ENCODE peak calls at places on chromosomes 4 and X, in five cellular contexts. A is GM04504, P is NCI-H1092 treated with DMSO at 0.1 percent for 48 hours, T is LoVo, K is T-helper 17 cell. N is an unnamed sample.

GRCh38 chr4:173990879-173991231 is 292.6 kb downstream of the FBXO8 start:
- DNase-seq in P (no peak), T (no peak), A (no peak), K (no peak), N (no peak)

GRCh38 chr4:98519268-98519993 is 139.0 kb downstream of the TSPAN5 start:
- DNase-seq in K (no peak), A (no peak), P (no peak), T (no peak), N (no peak)

GRCh38 chrX:40156472-40157227 is 58.9 kb upstream of the BCOR start:
- DNase-seq in T (no peak), K (no peak), A (no peak), P (no peak), N (no peak)

GRCh38 chrX:47502591-47503222 is 19.7 kb upstream of the ZNF41 start:
- DNase-seq in A (no peak), K (no peak), T (no peak), P (no peak), N (no peak)

GRCh38 chr4:38275331-38275821 is 315.2 kb downstream of the PTTG2 start:
- DNase-seq in P (no peak), K (no peak), T (peak; percentile 78), A (no peak), N (no peak)

GRCh38 chr4:87657525-87657924 is 7.4 kb downstream of the DMP1 start:
- DNase-seq in A (no peak), T (peak; percentile 72), P (no peak), K (no peak), N (peak; percentile 78)

GRCh38 chrX:118347131-118347530 is 1.2 kb downstream of the WDR44 start:
- DNase-seq in A (no peak), K (no peak), T (peak; percentile 2), P (no peak), N (peak; percentile 29)

GRCh38 chr4:60611762-60612496 is 588.2 kb upstream of the ADGRL3 start:
- DNase-seq in K (no peak), P (no peak), A (no peak), T (peak; percentile 1), N (no peak)

GRCh38 chr4:34193451-34194154 is 2050.7 kb downstream of the ARAP2 start:
- DNase-seq in A (no peak), P (no peak), K (no peak), T (no peak), N (no peak)

GRCh38 chrX:150763810-150764209 is 70.6 kb downstream of the MTMR1 start:
- DNase-seq in K (no peak), P (no peak), T (no peak), A (no peak), N (no peak)

GRCh38 chr4:89712141-89712540 is 124.8 kb downstream of the SNCA start:
- DNase-seq in P (no peak), K (no peak), T (no peak), A (peak; percentile 25), N (no peak)

GRCh38 chrX:123173833-123174232 is 10.2 kb upstream of the GRIA3 start:
- DNase-seq in K (no peak), P (no peak), T (no peak), A (no peak), N (peak; percentile 17)

GRCh38 chrX:48648299-48648698 is 35.3 kb upstream of the WAS start:
- DNase-seq in A (peak; percentile 28), K (no peak), T (no peak), P (peak; percentile 35), N (peak; percentile 29)

GRCh38 chrX:103624111-103624510 is 4.7 kb upstream of the TCEAL1 start:
- DNase-seq in A (no peak), P (no peak), T (no peak), K (no peak), N (no peak)

GRCh38 chr4:109441858-109442480 is 8.4 kb downstream of the SEC24B start:
- DNase-seq in P (no peak), K (no peak), T (no peak), A (no peak), N (no peak)

GRCh38 chr4:1683903-1684755 is at the start of gene FAM53A:
- DNase-seq in A (peak; percentile 73), T (peak; percentile 93), P (peak; percentile 83), K (peak; percentile 90), N (peak; percentile 82)

GRCh38 chr4:147361726-147362125 is 119.2 kb upstream of the EDNRA start:
- DNase-seq in P (no peak), K (no peak), T (peak; percentile 76), A (peak; percentile 13), N (no peak)

GRCh38 chrX:23554304-23554703 is 113.0 kb upstream of the PRDX4 start:
- DNase-seq in A (peak; percentile 6), K (no peak), P (peak; percentile 76), T (peak; percentile 9), N (peak; percentile 20)

GRCh38 chr4:80913381-80913780 is 117.1 kb upstream of the BMP3 start:
- DNase-seq in T (no peak), P (no peak), A (no peak), K (no peak), N (no peak)

GRCh38 chr4:159248383-159249178 is 145.7 kb downstream of the RAPGEF2 start:
- DNase-seq in K (no peak), A (peak; percentile 40), P (no peak), T (no peak), N (no peak)

GRCh38 chr4:57448452-57448851 is 338.3 kb upstream of the IGFBP7 start:
- DNase-seq in A (no peak), T (no peak), P (no peak), K (no peak), N (no peak)

GRCh38 chr4:139084425-139085093 is 69.0 kb downstream of the NOCT start:
- DNase-seq in K (no peak), P (no peak), A (no peak), T (no peak), N (peak; percentile 90)

GRCh38 chrX:129785160-129785947 is 5.6 kb downstream of the SASH3 start:
- DNase-seq in T (no peak), A (no peak), P (no peak), K (no peak), N (no peak)

GRCh38 chr4:29553842-29554241 is 1166.3 kb upstream of the PCDH7 start:
- DNase-seq in K (no peak), A (no peak), T (peak; percentile 3), P (peak; percentile 3), N (no peak)

GRCh38 chr4:185213829-185214228 is 4.4 kb downstream of the SNX25 start:
- DNase-seq in K (no peak), T (no peak), A (no peak), P (no peak), N (no peak)

GRCh38 chrX:19904778-19905367 is 17.5 kb upstream of the SH3KBP1 start:
- DNase-seq in K (no peak), A (no peak), P (peak; percentile 55), T (peak; percentile 55), N (peak; percentile 40)

GRCh38 chr4:125317526-125317880 is 2.7 kb downstream of the FAT4 start:
- DNase-seq in P (no peak), A (peak; percentile 14), T (no peak), K (no peak), N (peak; percentile 71)

GRCh38 chr4:78809928-78810835 is 34.0 kb downstream of the BMP2K start:
- DNase-seq in T (no peak), P (no peak), K (no peak), A (no peak), N (no peak)

GRCh38 chr4:112277220-112277619 is 8.5 kb downstream of the TIFA start:
- DNase-seq in K (no peak), T (no peak), P (no peak), A (no peak), N (no peak)